ENCODE peak calls at places on chromosome 7, in seven cellular contexts. F, E, Z, S, T, P and K are unnamed samples.

GRCh38 chr7:33728779-33729646 is 176.3 kb upstream of the BMPER start:
- DNase-seq in S (no peak), E (no peak), T (no peak), P (no peak), Z (no peak), F (no peak), K (no peak)

GRCh38 chr7:17302575-17303142 is 4.2 kb downstream of the AHR start:
- DNase-seq in T (peak; percentile 69), E (peak; percentile 41), F (peak; percentile 64), P (peak; percentile 60), S (peak; percentile 23), Z (no peak), K (no peak)

GRCh38 chr7:131196808-131197207 is 130.9 kb upstream of the MKLN1 start:
- DNase-seq in E (peak; percentile 39), S (peak; percentile 55), F (peak; percentile 57), T (peak; percentile 49), P (peak; percentile 68), Z (no peak), K (peak; percentile 47)

GRCh38 chr7:44990520-44991023 is 9.4 kb upstream of the CCM2 start:
- DNase-seq in P (peak; percentile 71), T (no peak), Z (no peak), F (peak; percentile 46), S (no peak), E (peak; percentile 81), K (no peak)

GRCh38 chr7:41045556-41046123 is 657.2 kb downstream of the INHBA start:
- DNase-seq in T (peak; percentile 35), P (no peak), Z (no peak), F (no peak), E (no peak), S (peak; percentile 10), K (no peak)

GRCh38 chr7:35748348-35748747 is 52.5 kb upstream of the SEPTIN7 start:
- DNase-seq in P (no peak), T (no peak), S (no peak), E (no peak), Z (no peak), F (peak; percentile 27), K (no peak)

GRCh38 chr7:15557686-15558085 is 4.1 kb downstream of the AGMO start:
- DNase-seq in T (peak; percentile 20), E (no peak), S (no peak), Z (no peak), P (no peak), F (no peak), K (no peak)

GRCh38 chr7:21580073-21580521 is 37.3 kb downstream of the DNAH11 start:
- DNase-seq in P (peak; percentile 55), F (peak; percentile 84), E (peak; percentile 85), Z (no peak), T (no peak), S (no peak), K (no peak)

GRCh38 chr7:47559306-47560220 is 22.3 kb downstream of the TNS3 start:
- DNase-seq in S (no peak), E (no peak), T (no peak), P (no peak), F (no peak), Z (no peak), K (no peak)

GRCh38 chr7:98700533-98700932 is 83.4 kb downstream of the NPTX2 start:
- DNase-seq in P (no peak), S (no peak), Z (no peak), T (no peak), E (no peak), F (no peak), K (no peak)

GRCh38 chr7:139916717-139917395 is 87.8 kb downstream of the TBXAS1 start:
- DNase-seq in E (no peak), P (no peak), T (peak; percentile 37), F (no peak), S (no peak), Z (no peak), K (no peak)

GRCh38 chr7:149741629-149742028 is 31.8 kb downstream of the ZNF467 start:
- DNase-seq in F (peak; percentile 37), T (no peak), S (no peak), Z (peak; percentile 53), E (no peak), P (peak; percentile 35), K (peak; percentile 67)

GRCh38 chr7:76296743-76297740 is 5.4 kb upstream of the HSPB1 start:
- DNase-seq in P (peak; percentile 65), T (no peak), S (peak; percentile 84), F (peak; percentile 87), Z (no peak), E (peak; percentile 66), K (no peak)

GRCh38 chr7:77887567-77887966 is 89.0 kb downstream of the PHTF2 start:
- DNase-seq in S (peak; percentile 17), P (peak; percentile 51), E (peak; percentile 65), T (peak; percentile 39), Z (no peak), F (peak; percentile 94), K (no peak)

GRCh38 chr7:155182406-155182970 is 112.4 kb downstream of the HTR5A start:
- DNase-seq in E (no peak), P (no peak), F (no peak), S (no peak), Z (no peak), T (no peak), K (no peak)

GRCh38 chr7:110623436-110623835 is 467.5 kb upstream of the LRRN3 start:
- DNase-seq in Z (no peak), S (no peak), P (no peak), E (no peak), T (no peak), F (no peak), K (no peak)

GRCh38 chr7:37182011-37182478 is 266.6 kb downstream of the ELMO1 start:
- DNase-seq in Z (peak; percentile 86), F (peak; percentile 65), S (peak; percentile 88), T (peak; percentile 81), E (peak; percentile 74), P (peak; percentile 93), K (peak; percentile 74)

GRCh38 chr7:24573554-24574338 is 494 bp downstream of the PALS2 start:
- DNase-seq in Z (peak; percentile 59), P (peak; percentile 77), S (peak; percentile 74), F (peak; percentile 65), T (peak; percentile 68), E (peak; percentile 61), K (peak; percentile 47)

GRCh38 chr7:137882806-137883205 is 36.0 kb upstream of the DGKI start:
- DNase-seq in S (no peak), T (peak; percentile 10), P (peak; percentile 48), E (no peak), F (peak; percentile 65), Z (no peak), K (no peak)

GRCh38 chr7:72336887-72337821 is 75.0 kb downstream of the CALN1 start:
- DNase-seq in F (no peak), Z (no peak), P (peak; percentile 17), T (no peak), S (no peak), E (no peak), K (no peak)

GRCh38 chr7:28296571-28297483 is 115.5 kb upstream of the CREB5 start:
- DNase-seq in F (peak; percentile 37), S (peak; percentile 57), Z (peak; percentile 38), E (peak; percentile 47), T (peak; percentile 70), P (peak; percentile 52), K (peak; percentile 10)

GRCh38 chr7:81330108-81330507 is 411.3 kb upstream of the SEMA3C start:
- DNase-seq in F (no peak), S (no peak), Z (no peak), T (no peak), E (no peak), P (no peak), K (no peak)

GRCh38 chr7:25068814-25069213 is 56.2 kb downstream of the CYCS start:
- DNase-seq in S (no peak), P (no peak), T (no peak), E (no peak), Z (no peak), F (no peak), K (no peak)

GRCh38 chr7:43302211-43302711 is 189.8 kb downstream of the HECW1 start:
- DNase-seq in E (peak; percentile 94), F (peak; percentile 29), S (peak; percentile 75), Z (no peak), P (peak; percentile 88), T (peak; percentile 65), K (peak; percentile 17)

GRCh38 chr7:74305987-74306736 is 17.0 kb downstream of the CLIP2 start:
- DNase-seq in E (no peak), T (no peak), P (peak; percentile 46), Z (peak; percentile 31), F (no peak), S (no peak), K (no peak)

GRCh38 chr7:24824896-24825295 is 67.6 kb upstream of the GSDME start:
- DNase-seq in E (no peak), Z (no peak), T (no peak), P (no peak), F (no peak), S (no peak), K (no peak)

GRCh38 chr7:89837515-89837914 is 316.8 kb upstream of the STEAP1 start:
- DNase-seq in S (no peak), F (peak; percentile 0), T (peak; percentile 23), Z (no peak), P (peak; percentile 87), E (peak; percentile 73), K (no peak)

GRCh38 chr7:26329520-26330269 is 38.0 kb downstream of the SNX10 start:
- DNase-seq in P (no peak), S (no peak), E (no peak), Z (peak; percentile 29), T (no peak), F (no peak), K (no peak)

GRCh38 chr7:137475966-137476365 is 132.4 kb upstream of the PTN start:
- DNase-seq in T (no peak), Z (no peak), F (no peak), P (peak; percentile 25), E (no peak), S (no peak), K (no peak)

GRCh38 chr7:77281780-77282478 is 82.3 kb upstream of the FGL2 start:
- DNase-seq in S (no peak), P (peak; percentile 67), F (peak; percentile 56), T (peak; percentile 62), Z (peak; percentile 67), E (no peak), K (no peak)

GRCh38 chr7:5533821-5534367 is 110.3 kb upstream of the TNRC18 start:
- DNase-seq in S (peak; percentile 69), F (no peak), T (no peak), Z (no peak), P (no peak), E (no peak), K (peak; percentile 49)

GRCh38 chr7:157483515-157483914 is 146.7 kb downstream of the DNAJB6 start:
- DNase-seq in S (no peak), P (no peak), F (no peak), Z (no peak), T (no peak), E (no peak), K (no peak)

GRCh38 chr7:33050425-33051318 is 11.9 kb downstream of the NT5C3A start:
- DNase-seq in T (peak; percentile 72), Z (no peak), P (peak; percentile 67), S (peak; percentile 56), F (peak; percentile 66), E (peak; percentile 62), K (no peak)

GRCh38 chr7:280461-280860 is 9.5 kb upstream of the FOXL3 start:
- DNase-seq in S (no peak), P (no peak), F (no peak), E (no peak), T (no peak), Z (no peak), K (no peak)